ENCODE peak calls at places on chromosomes 1 and 21, in five cellular contexts. H, F, E, L and Y are unnamed samples.

GRCh38 chr1:4485398-4485797 is 169.0 kb upstream of the AJAP1 start:
- DNase-seq in F (peak), L (no peak), H (no peak), E (no peak), Y (no peak)

GRCh38 chr21:34673006-34673405 is 4.2 kb downstream of the CLIC6 start:
- DNase-seq in E (no peak), H (no peak), F (no peak), L (no peak), Y (no peak)

GRCh38 chr1:183931646-183932271 is 105.8 kb downstream of the COLGALT2 start:
- DNase-seq in H (no peak), L (no peak), E (no peak), F (no peak), Y (no peak)

GRCh38 chr1:111723091-111723806 is 15.9 kb downstream of the INKA2 start:
- DNase-seq in H (no peak), E (no peak), L (no peak), F (no peak), Y (no peak)

GRCh38 chr1:202238914-202239313 is 45.3 kb downstream of the LGR6 start:
- DNase-seq in L (no peak), H (no peak), F (no peak), E (no peak), Y (no peak)

GRCh38 chr1:43204394-43204793 is 32.3 kb downstream of the CFAP57 start:
- DNase-seq in F (no peak), E (no peak), L (no peak), H (no peak), Y (no peak)

GRCh38 chr21:33975548-33976081 is 60.0 kb upstream of the ATP5PO start:
- DNase-seq in H (peak), F (no peak), L (no peak), E (no peak), Y (peak)

GRCh38 chr1:86470859-86471258 is 2.1 kb downstream of the CLCA1 start:
- DNase-seq in H (no peak), L (no peak), E (no peak), F (no peak), Y (no peak)

GRCh38 chr21:31931644-31932469 is 59.0 kb downstream of the HUNK start:
- DNase-seq in H (no peak), F (no peak), L (peak), E (no peak), Y (no peak)

GRCh38 chr1:53625049-53625448 is 113.9 kb downstream of the GLIS1 start:
- DNase-seq in L (no peak), H (no peak), F (no peak), E (no peak), Y (no peak)

GRCh38 chr1:43531453-43531905 is 796 bp downstream of the PTPRF start:
- DNase-seq in F (peak), E (no peak), H (no peak), L (no peak), Y (no peak)

GRCh38 chr1:32703479-32704291 is 1.1 kb upstream of the SYNC start:
- DNase-seq in E (no peak), H (no peak), L (no peak), F (peak), Y (no peak)

DNA sequence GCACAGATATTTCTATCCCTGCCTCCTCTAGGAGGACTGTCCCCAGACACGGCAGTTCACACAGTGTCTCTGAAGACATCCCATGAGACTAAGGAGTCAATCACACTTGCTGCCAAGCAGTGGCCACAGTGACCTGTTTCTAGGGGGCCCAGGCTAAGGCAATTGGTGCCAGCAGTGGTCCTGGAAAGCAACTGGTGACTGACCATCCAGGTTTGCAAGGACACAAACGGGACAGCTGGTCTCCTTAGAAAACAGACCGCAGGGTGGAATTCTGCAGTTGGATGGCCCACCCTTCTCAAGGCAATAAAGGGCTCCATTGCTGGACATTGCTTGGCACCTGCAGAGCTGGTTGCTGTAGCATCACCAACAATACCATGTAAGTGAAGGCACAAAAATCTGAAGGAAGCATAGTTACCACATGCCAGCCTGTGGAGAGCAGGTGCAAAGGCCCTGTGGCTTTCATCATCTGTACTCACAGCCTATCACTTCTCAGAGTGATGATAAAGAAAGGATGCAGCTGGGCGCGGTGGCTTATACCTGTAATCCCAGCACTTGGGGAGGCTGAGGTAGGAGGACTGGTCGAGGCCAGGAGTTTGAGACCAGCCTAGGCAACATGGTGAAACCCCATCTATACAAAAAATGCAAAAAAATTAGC is 81.5 kb downstream of the STUM start:
- DNase-seq in E (no peak), L (no peak), H (no peak), F (no peak), Y (no peak)
- TF ChIP-seq ZBTB33 in E (no peak), L (no peak), H (no peak), F (no peak), Y (no peak)

GRCh38 chr1:14424325-14425000 is 174.0 kb upstream of the KAZN start:
- DNase-seq in H (no peak), L (no peak), E (no peak), F (no peak), Y (no peak)

GRCh38 chr1:14426854-14427253 is 171.6 kb upstream of the KAZN start:
- DNase-seq in E (no peak), F (no peak), H (no peak), L (no peak), Y (no peak)

GRCh38 chr1:14421295-14421976 is 177.0 kb upstream of the KAZN start:
- DNase-seq in H (no peak), L (no peak), F (no peak), E (no peak), Y (no peak)

GRCh38 chr1:14420686-14421085 is 177.8 kb upstream of the KAZN start:
- DNase-seq in E (no peak), F (no peak), L (no peak), H (no peak), Y (no peak)

GRCh38 chr1:14421977-14422609 is 176.4 kb upstream of the KAZN start:
- DNase-seq in L (no peak), F (no peak), H (peak), E (no peak), Y (no peak)
- TF ChIP-seq ZBTB33 in L (no peak), F (no peak), H (no peak), E (no peak), Y (no peak)

DNA sequence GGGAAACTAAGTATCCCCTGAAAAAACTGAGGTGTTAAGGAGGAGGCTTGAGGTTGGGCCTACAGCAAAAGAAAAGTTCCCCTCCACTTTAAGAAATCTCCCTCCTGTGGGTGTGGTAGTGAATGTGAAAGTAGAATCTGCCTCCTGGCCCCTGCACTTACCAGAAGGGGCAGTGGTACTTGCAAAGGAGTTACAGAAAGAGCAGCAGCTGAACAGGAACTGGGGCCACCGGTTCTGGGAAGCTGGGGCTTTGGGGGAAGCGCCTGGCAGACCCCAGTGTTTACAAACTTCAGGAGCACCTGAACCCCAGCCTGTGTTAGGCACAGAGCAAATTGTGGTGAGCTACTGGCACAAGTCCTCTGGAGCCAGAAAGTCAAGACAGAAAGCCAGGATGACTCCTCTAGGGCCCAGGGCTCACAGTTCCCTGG is 250.2 kb upstream of the FGGY start:
- DNase-seq in L (no peak), H (no peak), E (no peak), F (no peak), Y (peak)
- TF ChIP-seq ZBTB33 in L (no peak), H (no peak), E (no peak), F (no peak), Y (no peak)

GRCh38 chr1:212190169-212190568 is 95.0 kb upstream of the PPP2R5A start:
- DNase-seq in E (no peak), F (no peak), L (no peak), H (no peak), Y (no peak)
- TF ChIP-seq ZBTB33 in E (no peak), F (no peak), L (no peak), H (peak), Y (no peak)

GRCh38 chr21:23524685-23525084 is 2082.6 kb downstream of the MRPL39 start:
- DNase-seq in E (no peak), L (no peak), H (no peak), F (no peak), Y (no peak)

DNA sequence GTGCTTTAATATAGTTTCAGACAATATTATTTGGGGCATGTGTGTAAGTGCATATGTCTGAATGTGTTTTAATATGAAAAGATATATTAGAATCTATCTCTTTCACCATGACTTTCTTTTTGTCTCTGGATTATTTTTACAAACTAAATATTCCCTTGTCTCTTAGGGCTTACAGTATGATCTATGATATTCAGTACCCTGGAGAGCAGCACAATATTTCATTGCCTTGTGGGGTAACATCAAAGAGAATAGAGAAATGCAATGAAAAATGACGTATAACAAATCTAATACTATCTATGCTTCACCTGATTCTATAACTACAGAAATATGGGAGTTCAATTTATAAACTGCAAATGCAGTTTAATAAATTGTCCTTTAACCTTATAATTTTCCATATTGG is 2084.5 kb downstream of the MRPL39 start:
- DNase-seq in E (no peak), L (no peak), F (no peak), H (no peak), Y (no peak)
- TF ChIP-seq ZBTB33 in E (no peak), L (no peak), F (no peak), H (no peak), Y (no peak)

DNA sequence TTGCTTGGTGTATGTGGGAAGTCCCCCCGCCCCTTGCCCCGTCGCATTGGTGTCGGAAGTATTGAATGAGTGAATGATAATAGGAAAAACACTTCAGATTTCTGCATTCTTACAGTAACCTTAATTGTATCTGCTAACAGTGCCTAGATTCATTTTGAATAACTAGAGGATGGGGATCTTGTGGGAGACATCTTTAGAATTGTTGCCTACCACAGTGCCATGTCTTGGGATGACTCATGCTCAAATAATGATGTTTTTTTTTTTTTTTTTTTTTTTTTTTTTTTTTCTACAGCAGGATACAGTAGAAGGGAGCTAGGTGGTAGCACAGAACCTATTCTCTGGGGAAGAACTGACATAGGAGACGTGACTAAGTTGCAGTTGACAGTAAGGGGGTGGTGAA is 237.9 kb downstream of the USP25 start:
- DNase-seq in L (no peak), E (no peak), F (no peak), H (no peak), Y (no peak)
- TF ChIP-seq ZBTB33 in L (no peak), E (no peak), F (no peak), H (no peak), Y (no peak)

DNA sequence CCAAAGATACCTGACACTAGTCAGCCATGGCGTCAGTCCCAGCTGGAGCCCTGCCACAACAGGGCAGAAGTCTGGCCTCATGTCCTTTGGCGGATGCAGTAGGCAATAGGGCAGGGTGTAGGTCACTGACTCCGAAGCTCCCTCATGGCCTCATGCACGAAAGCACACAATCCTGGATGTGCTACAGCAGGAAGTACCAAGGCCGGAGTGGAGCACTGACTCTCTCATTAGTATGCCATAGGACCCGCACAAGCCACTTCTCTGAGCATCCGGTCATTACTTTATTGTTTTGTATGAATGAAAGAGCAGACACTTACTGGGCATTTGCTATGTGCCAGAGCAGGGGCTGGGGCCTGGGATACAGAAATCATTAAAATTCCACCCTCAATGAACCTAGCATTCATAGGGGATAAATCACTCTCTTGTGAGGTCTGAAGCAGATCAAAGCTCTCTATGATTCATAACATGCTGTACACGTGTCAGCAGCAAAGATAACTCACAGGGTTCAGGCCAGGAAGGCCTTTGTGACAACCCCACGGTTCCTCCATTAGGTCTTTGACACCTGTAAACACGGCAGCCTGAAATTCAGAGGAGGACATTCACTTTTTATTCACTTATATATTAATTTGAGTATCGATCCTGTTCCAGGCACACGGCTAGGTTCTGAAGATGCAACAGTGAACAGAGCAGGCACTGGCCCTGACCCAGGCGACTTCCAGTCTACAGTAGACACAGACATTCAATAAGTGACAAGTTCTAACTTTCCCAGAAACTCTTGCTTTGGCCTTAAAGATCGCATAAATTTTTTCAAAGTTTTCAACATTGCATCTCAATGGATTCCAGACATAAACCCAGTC is 357.9 kb upstream of the USP24 start:
- DNase-seq in F (no peak), H (no peak), L (peak), E (peak), Y (no peak)
- TF ChIP-seq ZBTB33 in F (no peak), H (no peak), L (no peak), E (no peak), Y (no peak)